ENCODE peak calls at places on chromosomes 11 and 22, in seven cellular contexts. F, R, G, Z, I, W and E are unnamed samples.

GRCh38 chr22:42397332-42398246 is 34.6 kb downstream of the NFAM1 start:
- DNase-seq in W (no peak), G (no peak), Z (no peak), F (no peak), R (no peak), I (no peak), E (no peak)

GRCh38 chr11:57647960-57648776 is 1.5 kb downstream of the YPEL4 start:
- DNase-seq in G (peak; percentile 20), F (no peak), Z (no peak), W (peak; percentile 27), R (no peak), I (no peak), E (no peak)

GRCh38 chr11:22938691-22939090 is 78.4 kb upstream of the CCDC179 start:
- DNase-seq in F (no peak), R (no peak), W (no peak), Z (no peak), G (no peak), I (no peak), E (no peak)

GRCh38 chr11:126918556-126918955 is 82.0 kb downstream of the KIRREL3 start:
- DNase-seq in Z (no peak), G (no peak), R (no peak), F (peak; percentile 42), I (peak; percentile 42), W (no peak), E (no peak)

GRCh38 chr11:64905516-64906313 is 11.3 kb downstream of the ATG2A start:
- DNase-seq in R (no peak), W (no peak), I (no peak), F (no peak), Z (no peak), G (no peak), E (no peak)

GRCh38 chr11:70823771-70824170 is 425.4 kb downstream of the CTTN start:
- DNase-seq in W (no peak), F (no peak), G (no peak), Z (no peak), I (no peak), R (no peak), E (no peak)

GRCh38 chr22:46250783-46251125 is 661 bp upstream of the CDPF1 start:
- DNase-seq in Z (no peak), G (no peak), W (no peak), R (no peak), F (no peak), I (no peak), E (no peak)

GRCh38 chr22:46528121-46528610 is 9.3 kb downstream of the CELSR1 start:
- DNase-seq in W (no peak), F (peak; percentile 22), R (no peak), I (peak; percentile 91), G (no peak), Z (no peak), E (no peak)

GRCh38 chr11:100730266-100730665 is 43.2 kb downstream of the ARHGAP42 start:
- DNase-seq in I (peak; percentile 39), Z (no peak), R (no peak), G (no peak), W (no peak), F (peak; percentile 64), E (no peak)

GRCh38 chr11:48055292-48056132 is 75.2 kb downstream of the PTPRJ start:
- DNase-seq in I (peak; percentile 92), R (no peak), W (no peak), Z (peak; percentile 38), G (no peak), F (peak; percentile 34), E (no peak)

GRCh38 chr11:63682045-63682915 is 980 bp downstream of the RTN3 start:
- DNase-seq in G (no peak), R (no peak), F (no peak), W (no peak), Z (no peak), I (no peak), E (peak; percentile 36)

GRCh38 chr11:86571273-86571948 is 101.0 kb downstream of the ME3 start:
- DNase-seq in F (no peak), R (peak; percentile 66), W (no peak), Z (no peak), G (no peak), I (no peak), E (peak; percentile 68)

GRCh38 chr11:43282607-43283440 is 29.0 kb upstream of the API5 start:
- DNase-seq in F (peak; percentile 42), Z (peak; percentile 48), I (peak; percentile 15), G (no peak), W (peak; percentile 30), R (peak; percentile 41), E (peak; percentile 50)

GRCh38 chr22:48605125-48605524 is 1222.5 kb downstream of the BRD1 start:
- DNase-seq in W (no peak), F (no peak), Z (no peak), R (no peak), I (no peak), G (no peak), E (no peak)

GRCh38 chr11:30987819-30988218 is 381.7 kb downstream of the DCDC1 start:
- DNase-seq in W (no peak), Z (no peak), I (no peak), G (no peak), R (no peak), F (peak; percentile 6), E (no peak)

GRCh38 chr11:109304159-109304558 is 117.8 kb upstream of the C11orf87 start:
- DNase-seq in F (peak; percentile 27), W (no peak), Z (no peak), R (no peak), G (no peak), I (peak; percentile 45), E (no peak)

GRCh38 chr11:119148855-119149370 is at the start of gene ABCG4:
- DNase-seq in Z (peak; percentile 49), R (peak; percentile 30), I (no peak), W (peak; percentile 52), F (no peak), G (no peak), E (no peak)

GRCh38 chr11:335779-336665 is 15.4 kb upstream of the IFITM3 start:
- DNase-seq in G (no peak), R (no peak), Z (no peak), W (no peak), F (no peak), I (no peak), E (no peak)

GRCh38 chr22:37953437-37954179 is at the start of the genes C22orf23 and POLR2F:
- DNase-seq in I (peak; percentile 87), F (peak; percentile 95), R (peak; percentile 95), W (peak; percentile 95), Z (peak; percentile 94), G (peak; percentile 74), E (peak; percentile 79)

GRCh38 chr11:44387415-44387814 is 77.5 kb upstream of the ALX4 start:
- DNase-seq in G (no peak), F (no peak), R (no peak), I (no peak), W (no peak), Z (no peak), E (no peak)

GRCh38 chr11:12061851-12062560 is 48.4 kb upstream of the MICAL2 start:
- DNase-seq in R (no peak), F (no peak), W (no peak), I (no peak), G (no peak), Z (no peak), E (no peak)

GRCh38 chr22:36546092-36546804 is 17.3 kb upstream of the EIF3D start:
- DNase-seq in G (peak; percentile 1), F (peak; percentile 57), W (peak; percentile 67), I (peak; percentile 54), Z (peak; percentile 23), R (peak; percentile 66), E (peak; percentile 42)

GRCh38 chr11:69216609-69217008 is 60.9 kb downstream of the SMIM38 start:
- DNase-seq in G (no peak), Z (no peak), R (no peak), I (no peak), F (no peak), W (no peak), E (no peak)

GRCh38 chr11:122778148-122778547 is 60.2 kb upstream of the CRTAM start:
- DNase-seq in R (no peak), Z (no peak), W (no peak), I (peak; percentile 53), G (no peak), F (no peak), E (no peak)

GRCh38 chr11:64095949-64096348 is 60.2 kb downstream of the FLRT1 start:
- DNase-seq in Z (no peak), W (no peak), F (no peak), I (no peak), G (no peak), R (no peak), E (no peak)

GRCh38 chr11:1767399-1768140 is 3.8 kb upstream of the CTSD start:
- DNase-seq in W (no peak), Z (no peak), F (no peak), G (no peak), R (no peak), I (no peak), E (no peak)

GRCh38 chr22:27980424-27981148 is 61.5 kb upstream of the PITPNB start:
- DNase-seq in I (no peak), F (no peak), W (no peak), R (no peak), G (no peak), Z (no peak), E (peak; percentile 16)

GRCh38 chr11:120343429-120343828 is 7.2 kb downstream of the ARHGEF12 start:
- DNase-seq in F (no peak), R (no peak), G (no peak), Z (no peak), I (no peak), W (no peak), E (no peak)

GRCh38 chr22:49599691-49600451 is 227.8 kb downstream of the BRD1 start:
- DNase-seq in Z (no peak), F (no peak), R (no peak), G (no peak), I (no peak), W (no peak), E (no peak)

GRCh38 chr22:49678842-49679170 is 148.9 kb downstream of the BRD1 start:
- DNase-seq in Z (no peak), I (no peak), G (no peak), R (no peak), W (no peak), F (no peak), E (no peak)

GRCh38 chr22:32244547-32244946 is 10.6 kb downstream of the SLC5A4 start:
- DNase-seq in F (no peak), R (no peak), G (no peak), W (no peak), I (no peak), Z (no peak), E (no peak)

GRCh38 chr22:38490915-38491314 is 15.2 kb downstream of the DDX17 start:
- DNase-seq in R (no peak), G (no peak), F (peak; percentile 62), I (peak; percentile 65), Z (no peak), W (no peak), E (no peak)

GRCh38 chr22:42154293-42154692 is 23.7 kb upstream of the CYP2D6 start:
- DNase-seq in R (no peak), W (no peak), Z (no peak), I (no peak), G (no peak), F (no peak), E (no peak)

GRCh38 chr11:37124384-37124783 is 526.3 kb upstream of the RAG2 start:
- DNase-seq in W (no peak), R (no peak), G (no peak), Z (no peak), I (peak; percentile 6), F (no peak), E (no peak)

GRCh38 chr11:3132271-3132781 is 32.8 kb downstream of the OSBPL5 start:
- DNase-seq in Z (no peak), F (no peak), R (no peak), I (no peak), G (no peak), W (no peak), E (no peak)

GRCh38 chr22:38298312-38299000 is 18.8 kb downstream of the CSNK1E start:
- DNase-seq in Z (peak; percentile 61), G (no peak), I (peak; percentile 100), W (no peak), F (peak; percentile 90), R (no peak), E (no peak)

GRCh38 chr11:61841636-61842332 is 13.7 kb downstream of the FADS2 start:
- DNase-seq in Z (no peak), R (no peak), W (no peak), I (no peak), F (no peak), G (no peak), E (no peak)

GRCh38 chr11:115665958-115666357 is 161.7 kb upstream of the CADM1 start:
- DNase-seq in W (no peak), I (peak; percentile 26), R (no peak), F (no peak), G (no peak), Z (no peak), E (no peak)